ENCODE peak calls at places on chromosomes 11 and 22, in eight cellular contexts. B, P, X, W, Y, H, S and N are unnamed samples.
A peak's percentile ranks its signal among the peaks of the same experiment; 100 is the strongest.

GRCh38 chr22:41217553-41218157 is 12.5 kb downstream of the L3MBTL2 start:
- DNase-seq in B (peak; percentile 51), P (peak; percentile 68), X (no peak), W (no peak), Y (peak; percentile 64), H (peak; percentile 40), S (no peak), N (peak; percentile 93)

GRCh38 chr22:44782286-44782830 is 30.0 kb downstream of the ARHGAP8 start:
- DNase-seq in B (no peak), P (no peak), X (no peak), W (no peak), Y (no peak), H (no peak), S (no peak), N (peak; percentile 66)

GRCh38 chr22:32618461-32619140 is 144.0 kb downstream of the FBXO7 start:
- DNase-seq in B (no peak), P (no peak), X (no peak), W (no peak), Y (no peak), H (no peak), S (no peak), N (no peak)

GRCh38 chr11:119340335-119341221 is at the start of gene C1QTNF5:
- DNase-seq in B (no peak), P (peak; percentile 71), X (peak; percentile 71), W (no peak), Y (no peak), H (no peak), S (no peak), N (peak; percentile 74)

GRCh38 chr11:102733232-102733875 is 8.6 kb upstream of the MMP8 start:
- DNase-seq in B (no peak), P (peak; percentile 32), X (no peak), W (peak; percentile 35), Y (peak; percentile 35), H (peak; percentile 68), S (no peak), N (peak; percentile 43)

GRCh38 chr11:70744396-70745185 is 346.3 kb downstream of the CTTN start:
- DNase-seq in B (no peak), P (no peak), X (no peak), W (no peak), Y (no peak), H (no peak), S (no peak), N (no peak)

GRCh38 chr11:128210148-128210940 is 377.0 kb downstream of the ETS1 start:
- DNase-seq in B (peak; percentile 43), P (peak; percentile 98), X (no peak), W (no peak), Y (no peak), H (no peak), S (no peak), N (peak; percentile 94)

GRCh38 chr11:27230175-27230565 is 132.8 kb downstream of the CCDC34 start:
- DNase-seq in B (no peak), P (peak; percentile 33), X (no peak), W (no peak), Y (no peak), H (no peak), S (no peak), N (no peak)

GRCh38 chr11:22456993-22457748 is 119.0 kb downstream of the SLC17A6 start:
- DNase-seq in B (no peak), P (no peak), X (no peak), W (no peak), Y (no peak), H (no peak), S (no peak), N (no peak)

GRCh38 chr11:17403977-17404759 is 15.7 kb upstream of the KCNJ11 start:
- DNase-seq in B (no peak), P (peak; percentile 45), X (no peak), W (no peak), Y (no peak), H (no peak), S (no peak), N (no peak)

GRCh38 chr11:122979103-122979814 is 2.4 kb downstream of the BSX start:
- DNase-seq in B (no peak), P (no peak), X (no peak), W (no peak), Y (no peak), H (no peak), S (no peak), N (no peak)

GRCh38 chr11:113447621-113448310 is 27.4 kb downstream of the DRD2 start:
- DNase-seq in B (no peak), P (peak; percentile 85), X (no peak), W (no peak), Y (no peak), H (no peak), S (no peak), N (peak; percentile 61)

GRCh38 chr22:46295277-46295971 is 1.2 kb upstream of the GTSE1 start:
- DNase-seq in B (no peak), P (no peak), X (no peak), W (no peak), Y (no peak), H (no peak), S (no peak), N (no peak)

GRCh38 chr11:116515666-116516184 is 257.1 kb downstream of the BUD13 start:
- DNase-seq in B (no peak), P (no peak), X (no peak), W (peak; percentile 38), Y (peak; percentile 92), H (no peak), S (no peak), N (no peak)

GRCh38 chr11:128874406-128874805 is 7.3 kb upstream of the KCNJ1 start:
- DNase-seq in B (no peak), P (peak; percentile 73), X (no peak), W (no peak), Y (no peak), H (no peak), S (no peak), N (no peak)

GRCh38 chr11:56917708-56918450 is 70.8 kb upstream of the OR5AK2 start:
- DNase-seq in B (no peak), P (peak; percentile 65), X (no peak), W (no peak), Y (no peak), H (no peak), S (no peak), N (no peak)

GRCh38 chr11:8773916-8774537 is 91.4 kb downstream of the RPL27A start:
- DNase-seq in B (no peak), P (no peak), X (no peak), W (no peak), Y (no peak), H (no peak), S (no peak), N (no peak)

GRCh38 chr22:48902001-48902869 is 925.4 kb downstream of the BRD1 start:
- DNase-seq in B (no peak), P (no peak), X (no peak), W (no peak), Y (no peak), H (no peak), S (no peak), N (no peak)